ENCODE peak calls at places on chromosomes 5 and 9, in four cellular contexts. K, W, P and S are unnamed samples.

GRCh38 chr9:77883846-77884771 is 147.5 kb downstream of the GNAQ start:
- DNase-seq in K (no peak), W (no peak), P (peak; percentile 36), S (no peak)

GRCh38 chr9:124306098-124306735 is 48.5 kb downstream of the NEK6 start:
- DNase-seq in K (peak; percentile 75), W (no peak), P (peak; percentile 96), S (no peak)

GRCh38 chr5:150442699-150443080 is 6.8 kb downstream of the RPS14 start:
- DNase-seq in K (no peak), W (no peak), P (no peak), S (no peak)

GRCh38 chr9:111451570-111451969 is 32.6 kb downstream of the ECPAS start:
- DNase-seq in K (no peak), W (no peak), P (no peak), S (no peak)

GRCh38 chr5:126016256-126016655 is 407.0 kb upstream of the GRAMD2B start:
- DNase-seq in K (no peak), W (no peak), P (no peak), S (no peak)

GRCh38 chr5:32501623-32502022 is 57.1 kb upstream of the ZFR start:
- DNase-seq in K (no peak), W (no peak), P (no peak), S (no peak)

GRCh38 chr9:5112646-5113045 is 72.8 kb downstream of the INSL6 start:
- DNase-seq in K (no peak), W (no peak), P (no peak), S (no peak)

GRCh38 chr5:56625577-56625976 is 189.8 kb upstream of the MAP3K1 start:
- DNase-seq in K (peak; percentile 24), W (no peak), P (peak; percentile 96), S (no peak)

GRCh38 chr5:113330533-113331200 is 104.1 kb downstream of the TSSK1B start:
- DNase-seq in K (peak; percentile 20), W (peak; percentile 16), P (peak; percentile 60), S (peak; percentile 19)

DNA sequence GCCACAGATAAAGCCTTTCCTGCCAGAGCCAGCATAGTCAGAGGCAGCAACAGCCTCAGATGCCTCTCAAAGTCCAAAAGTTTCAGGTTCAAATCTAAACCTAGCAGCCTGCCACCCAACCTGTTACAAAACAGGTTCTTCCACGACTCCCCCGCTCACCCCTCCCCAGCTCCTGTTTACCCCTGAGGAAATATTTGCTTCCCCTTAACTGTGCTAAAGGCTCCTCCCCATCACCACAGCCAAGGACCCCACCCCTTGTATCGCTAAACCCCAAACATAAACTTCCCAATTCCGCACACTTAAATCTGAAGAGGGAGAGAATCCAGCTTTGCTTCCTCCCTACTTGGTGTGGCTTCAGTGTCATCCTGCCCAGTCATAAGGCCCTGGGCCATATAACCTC is 15.4 kb upstream of the VDAC1 start:
- DNase-seq in K (no peak), W (no peak), P (no peak), S (peak; percentile 56)
- TF ChIP-seq MAZ in K (no peak), W (no peak), P (no peak), S (no peak)

GRCh38 chr5:177416334-177416733 is 7.0 kb upstream of the F12 start:
- DNase-seq in K (peak; percentile 82), W (no peak), P (peak; percentile 35), S (no peak)
- TF ChIP-seq MAZ in K (no peak), W (no peak), P (no peak), S (no peak)

GRCh38 chr5:2173067-2173466 is 290.3 kb upstream of the IRX4 start:
- DNase-seq in K (no peak), W (no peak), P (no peak), S (no peak)
- TF ChIP-seq MAZ in K (no peak), W (no peak), P (no peak), S (no peak)

GRCh38 chr5:170307575-170308465 is 10.2 kb upstream of the LCP2 start:
- DNase-seq in K (peak; percentile 70), W (peak; percentile 54), P (peak; percentile 63), S (no peak)
- TF ChIP-seq MAZ in K (no peak), W (peak; percentile 41), P (no peak), S (no peak)